ENCODE peak calls at places on chromosomes 7 and 10, in eight cellular contexts. One of them, this sample, is unnamed.

GRCh38 chr10:77310288-77310687 is 327.3 kb downstream of the KCNMA1 start:
- DNase-seq in suprapubic skin: no peak
- DNase-seq in uterus: no peak
- DNase-seq in stomach: no peak
- DNase-seq in sigmoid colon: no peak
- DNase-seq in K562: no peak
- DNase-seq in right lobe of liver: no peak
- DNase-seq in transverse colon: no peak
- DNase-seq in this sample: no peak

GRCh38 chr10:131116216-131117005 is 195.1 kb downstream of the TCERG1L start:
- DNase-seq in suprapubic skin: no peak
- DNase-seq in uterus: no peak
- DNase-seq in stomach: no peak
- DNase-seq in sigmoid colon: no peak
- DNase-seq in K562: no peak
- DNase-seq in right lobe of liver: no peak
- DNase-seq in transverse colon: no peak
- DNase-seq in this sample: no peak

GRCh38 chr7:24440851-24441250 is 132.4 kb upstream of the PALS2 start:
- DNase-seq in suprapubic skin: no peak
- DNase-seq in uterus: no peak
- DNase-seq in stomach: no peak
- DNase-seq in sigmoid colon: no peak
- DNase-seq in K562: no peak
- DNase-seq in right lobe of liver: no peak
- DNase-seq in transverse colon: no peak
- DNase-seq in this sample: no peak

GRCh38 chr7:6705959-6706665 is 635 bp downstream of the ZNF12 start:
- DNase-seq in suprapubic skin: no peak
- DNase-seq in uterus: peak; percentile 22
- DNase-seq in stomach: peak; percentile 28
- DNase-seq in sigmoid colon: no peak
- DNase-seq in K562: peak; percentile 65
- DNase-seq in right lobe of liver: peak; percentile 60
- DNase-seq in transverse colon: peak; percentile 16
- DNase-seq in this sample: peak; percentile 17

GRCh38 chr7:42096262-42096661 is 140.7 kb downstream of the GLI3 start:
- DNase-seq in suprapubic skin: no peak
- DNase-seq in uterus: no peak
- DNase-seq in stomach: no peak
- DNase-seq in sigmoid colon: no peak
- DNase-seq in K562: no peak
- DNase-seq in right lobe of liver: no peak
- DNase-seq in transverse colon: no peak
- DNase-seq in this sample: no peak

GRCh38 chr10:22679608-22680007 is 34.8 kb downstream of the PIP4K2A start:
- DNase-seq in suprapubic skin: no peak
- DNase-seq in uterus: no peak
- DNase-seq in stomach: no peak
- DNase-seq in sigmoid colon: no peak
- DNase-seq in K562: no peak
- DNase-seq in right lobe of liver: no peak
- DNase-seq in transverse colon: no peak
- DNase-seq in this sample: no peak

GRCh38 chr7:152868122-152869040 is 108.8 kb downstream of the ACTR3B start:
- DNase-seq in suprapubic skin: no peak
- DNase-seq in uterus: no peak
- DNase-seq in stomach: no peak
- DNase-seq in sigmoid colon: no peak
- DNase-seq in K562: no peak
- DNase-seq in right lobe of liver: no peak
- DNase-seq in transverse colon: no peak
- DNase-seq in this sample: no peak

GRCh38 chr7:37117261-37117660 is 331.4 kb downstream of the ELMO1 start:
- DNase-seq in suprapubic skin: no peak
- DNase-seq in uterus: no peak
- DNase-seq in stomach: no peak
- DNase-seq in sigmoid colon: no peak
- DNase-seq in K562: no peak
- DNase-seq in right lobe of liver: no peak
- DNase-seq in transverse colon: no peak
- DNase-seq in this sample: no peak

GRCh38 chr10:31261502-31262311 is 57.3 kb upstream of the ZEB1 start:
- DNase-seq in suprapubic skin: no peak
- DNase-seq in uterus: no peak
- DNase-seq in stomach: no peak
- DNase-seq in sigmoid colon: no peak
- DNase-seq in K562: no peak
- DNase-seq in right lobe of liver: no peak
- DNase-seq in transverse colon: no peak
- DNase-seq in this sample: no peak

GRCh38 chr10:65341323-65341922 is 1584.4 kb upstream of the LRRTM3 start:
- DNase-seq in suprapubic skin: no peak
- DNase-seq in uterus: no peak
- DNase-seq in stomach: no peak
- DNase-seq in sigmoid colon: no peak
- DNase-seq in K562: no peak
- DNase-seq in right lobe of liver: no peak
- DNase-seq in transverse colon: no peak
- DNase-seq in this sample: no peak

GRCh38 chr10:49001402-49001801 is 61.8 kb upstream of the LRRC18 start:
- DNase-seq in suprapubic skin: no peak
- DNase-seq in uterus: no peak
- DNase-seq in stomach: no peak
- DNase-seq in sigmoid colon: no peak
- DNase-seq in K562: peak; percentile 71
- DNase-seq in right lobe of liver: no peak
- DNase-seq in transverse colon: no peak
- DNase-seq in this sample: peak; percentile 45

GRCh38 chr10:52979295-52980025 is 206.9 kb upstream of the MBL2 start:
- DNase-seq in suprapubic skin: no peak
- DNase-seq in uterus: no peak
- DNase-seq in stomach: no peak
- DNase-seq in sigmoid colon: no peak
- DNase-seq in K562: no peak
- DNase-seq in right lobe of liver: no peak
- DNase-seq in transverse colon: no peak
- DNase-seq in this sample: no peak

GRCh38 chr7:156616269-156617202 is 24.0 kb upstream of the RNF32 start:
- DNase-seq in suprapubic skin: no peak
- DNase-seq in uterus: no peak
- DNase-seq in stomach: no peak
- DNase-seq in sigmoid colon: no peak
- DNase-seq in K562: peak; percentile 4
- DNase-seq in right lobe of liver: peak; percentile 65
- DNase-seq in transverse colon: peak; percentile 58
- DNase-seq in this sample: no peak

GRCh38 chr7:106618480-106618879 is 42.5 kb downstream of the CCDC71L start:
- DNase-seq in suprapubic skin: no peak
- DNase-seq in uterus: no peak
- DNase-seq in stomach: no peak
- DNase-seq in sigmoid colon: no peak
- DNase-seq in K562: no peak
- DNase-seq in right lobe of liver: no peak
- DNase-seq in transverse colon: no peak
- DNase-seq in this sample: no peak

GRCh38 chr7:7732566-7733290 is 14.3 kb upstream of the RPA3 start:
- DNase-seq in suprapubic skin: no peak
- DNase-seq in uterus: no peak
- DNase-seq in stomach: no peak
- DNase-seq in sigmoid colon: no peak
- DNase-seq in K562: no peak
- DNase-seq in right lobe of liver: no peak
- DNase-seq in transverse colon: no peak
- DNase-seq in this sample: no peak

GRCh38 chr7:28093617-28094232 is 86.9 kb downstream of the JAZF1 start:
- DNase-seq in suprapubic skin: peak; percentile 92
- DNase-seq in uterus: peak; percentile 83
- DNase-seq in stomach: peak; percentile 55
- DNase-seq in sigmoid colon: peak; percentile 93
- DNase-seq in K562: peak; percentile 53
- DNase-seq in right lobe of liver: peak; percentile 66
- DNase-seq in transverse colon: peak; percentile 74
- DNase-seq in this sample: no peak

GRCh38 chr7:143429770-143430698 is 13.2 kb upstream of the TAS2R60 start:
- DNase-seq in suprapubic skin: no peak
- DNase-seq in uterus: no peak
- DNase-seq in stomach: no peak
- DNase-seq in sigmoid colon: no peak
- DNase-seq in K562: no peak
- DNase-seq in right lobe of liver: no peak
- DNase-seq in transverse colon: no peak
- DNase-seq in this sample: no peak

GRCh38 chr7:129436335-129436923 is 2.2 kb downstream of the STRIP2 start:
- DNase-seq in suprapubic skin: no peak
- DNase-seq in uterus: no peak
- DNase-seq in stomach: no peak
- DNase-seq in sigmoid colon: no peak
- DNase-seq in K562: peak; percentile 56
- DNase-seq in right lobe of liver: no peak
- DNase-seq in transverse colon: no peak
- DNase-seq in this sample: no peak

GRCh38 chr7:129437190-129437589 is 3.0 kb downstream of the STRIP2 start:
- DNase-seq in suprapubic skin: no peak
- DNase-seq in uterus: no peak
- DNase-seq in stomach: no peak
- DNase-seq in sigmoid colon: no peak
- DNase-seq in K562: no peak
- DNase-seq in right lobe of liver: no peak
- DNase-seq in transverse colon: no peak
- DNase-seq in this sample: no peak

GRCh38 chr7:129438281-129438838 is 4.1 kb downstream of the STRIP2 start:
- DNase-seq in suprapubic skin: no peak
- DNase-seq in uterus: no peak
- DNase-seq in stomach: no peak
- DNase-seq in sigmoid colon: no peak
- DNase-seq in K562: no peak
- DNase-seq in right lobe of liver: no peak
- DNase-seq in transverse colon: no peak
- DNase-seq in this sample: no peak

GRCh38 chr7:129439963-129440625 is 5.9 kb downstream of the STRIP2 start:
- DNase-seq in suprapubic skin: no peak
- DNase-seq in uterus: no peak
- DNase-seq in stomach: no peak
- DNase-seq in sigmoid colon: no peak
- DNase-seq in K562: no peak
- DNase-seq in right lobe of liver: no peak
- DNase-seq in transverse colon: no peak
- DNase-seq in this sample: no peak

GRCh38 chr7:129438839-129439640 is 4.8 kb downstream of the STRIP2 start:
- DNase-seq in suprapubic skin: no peak
- DNase-seq in uterus: no peak
- DNase-seq in stomach: no peak
- DNase-seq in sigmoid colon: no peak
- DNase-seq in K562: peak; percentile 93
- DNase-seq in right lobe of liver: no peak
- DNase-seq in transverse colon: no peak
- DNase-seq in this sample: no peak
- H3K27ac ChIP-seq in suprapubic skin: no peak overlapping the region
- H3K27ac ChIP-seq in uterus: no peak overlapping the region
- H3K27ac ChIP-seq in stomach: no peak overlapping the region
- H3K27ac ChIP-seq in sigmoid colon: no peak overlapping the region
- H3K27ac ChIP-seq in K562: peak overlapping the region; percentile 87
- H3K27ac ChIP-seq in right lobe of liver: no peak overlapping the region
- H3K27ac ChIP-seq in transverse colon: no peak overlapping the region
- H3K27ac ChIP-seq in this sample: no peak overlapping the region

GRCh38 chr7:155298834-155299538 is 1.3 kb downstream of the INSIG1 start:
- DNase-seq in suprapubic skin: peak; percentile 97
- DNase-seq in uterus: peak; percentile 89
- DNase-seq in stomach: peak; percentile 94
- DNase-seq in sigmoid colon: peak; percentile 97
- DNase-seq in K562: peak; percentile 95
- DNase-seq in right lobe of liver: peak; percentile 94
- DNase-seq in transverse colon: peak; percentile 95
- DNase-seq in this sample: peak; percentile 92
- TF ChIP-seq POLR2A in suprapubic skin: no peak
- TF ChIP-seq POLR2A in uterus: peak; percentile 76
- TF ChIP-seq POLR2A in stomach: peak; percentile 30
- TF ChIP-seq POLR2A in sigmoid colon: peak; percentile 26
- TF ChIP-seq POLR2A in K562: peak; percentile 37
- TF ChIP-seq POLR2A in right lobe of liver: peak; percentile 51
- TF ChIP-seq POLR2A in transverse colon: peak; percentile 72
- TF ChIP-seq POLR2A in this sample: no peak

GRCh38 chr7:150656047-150656446 is 23.9 kb upstream of the GIMAP6 start:
- DNase-seq in suprapubic skin: no peak
- DNase-seq in uterus: no peak
- DNase-seq in stomach: no peak
- DNase-seq in sigmoid colon: no peak
- DNase-seq in K562: no peak
- DNase-seq in right lobe of liver: no peak
- DNase-seq in transverse colon: no peak
- DNase-seq in this sample: no peak
- H3K27me3 ChIP-seq in suprapubic skin: no peaks in the 10 kb centered on the region
- H3K27me3 ChIP-seq in uterus: no peaks in the 10 kb centered on the region
- H3K27me3 ChIP-seq in stomach: no peaks in the 10 kb centered on the region
- H3K27me3 ChIP-seq in sigmoid colon: no peaks in the 10 kb centered on the region
- H3K27me3 ChIP-seq in K562: peaks cover 7% of the 10 kb centered on the region
- H3K27me3 ChIP-seq in right lobe of liver: no peaks in the 10 kb centered on the region
- H3K27me3 ChIP-seq in transverse colon: no peaks in the 10 kb centered on the region
- H3K27me3 ChIP-seq in this sample: no peaks in the 10 kb centered on the region

GRCh38 chr10:125061557-125062243 is 98.7 kb downstream of the CTBP2 start:
- DNase-seq in suprapubic skin: no peak
- DNase-seq in uterus: no peak
- DNase-seq in stomach: no peak
- DNase-seq in sigmoid colon: no peak
- DNase-seq in K562: no peak
- DNase-seq in right lobe of liver: no peak
- DNase-seq in transverse colon: no peak
- DNase-seq in this sample: no peak

GRCh38 chr10:125060486-125060850 is 99.9 kb downstream of the CTBP2 start:
- DNase-seq in suprapubic skin: no peak
- DNase-seq in uterus: peak; percentile 56
- DNase-seq in stomach: no peak
- DNase-seq in sigmoid colon: no peak
- DNase-seq in K562: peak; percentile 0
- DNase-seq in right lobe of liver: no peak
- DNase-seq in transverse colon: no peak
- DNase-seq in this sample: no peak

GRCh38 chr10:125060851-125061556 is 99.4 kb downstream of the CTBP2 start:
- DNase-seq in suprapubic skin: peak; percentile 95
- DNase-seq in uterus: peak; percentile 88
- DNase-seq in stomach: peak; percentile 88
- DNase-seq in sigmoid colon: peak; percentile 93
- DNase-seq in K562: no peak
- DNase-seq in right lobe of liver: peak; percentile 82
- DNase-seq in transverse colon: peak; percentile 89
- DNase-seq in this sample: peak; percentile 91

GRCh38 chr10:125062244-125063208 is 97.8 kb downstream of the CTBP2 start:
- DNase-seq in suprapubic skin: no peak
- DNase-seq in uterus: no peak
- DNase-seq in stomach: no peak
- DNase-seq in sigmoid colon: no peak
- DNase-seq in K562: no peak
- DNase-seq in right lobe of liver: no peak
- DNase-seq in transverse colon: no peak
- DNase-seq in this sample: no peak

DNA sequence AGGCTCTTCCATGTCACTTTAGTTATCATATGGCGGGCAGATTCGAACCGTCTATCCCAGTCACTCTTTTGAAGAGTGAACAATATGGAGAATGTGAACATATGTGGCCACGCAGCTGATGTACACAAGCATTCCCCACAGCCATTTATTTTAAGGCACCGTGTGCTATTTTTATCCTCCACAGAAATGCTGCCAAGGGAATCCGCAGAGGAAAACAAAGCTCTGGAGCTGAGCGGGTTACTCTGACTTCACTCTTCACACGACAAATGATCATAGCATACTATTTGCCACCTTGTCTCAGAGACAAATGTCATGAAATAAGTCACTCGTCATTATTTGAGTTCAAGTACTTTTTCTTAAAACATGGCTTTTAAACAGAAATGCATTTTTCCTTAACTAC is 100.3 kb downstream of the CTBP2 start:
- DNase-seq in suprapubic skin: no peak
- DNase-seq in uterus: no peak
- DNase-seq in stomach: no peak
- DNase-seq in sigmoid colon: no peak
- DNase-seq in K562: no peak
- DNase-seq in right lobe of liver: no peak
- DNase-seq in transverse colon: no peak
- DNase-seq in this sample: no peak
- H3K27ac ChIP-seq in suprapubic skin: no peak overlapping the region
- H3K27ac ChIP-seq in uterus: peak overlapping the region; percentile 99
- H3K27ac ChIP-seq in stomach: peak overlapping the region; percentile 93
- H3K27ac ChIP-seq in sigmoid colon: peak overlapping the region; percentile 83
- H3K27ac ChIP-seq in K562: no peak overlapping the region
- H3K27ac ChIP-seq in right lobe of liver: no peak overlapping the region
- H3K27ac ChIP-seq in transverse colon: peak overlapping the region; percentile 80
- H3K27ac ChIP-seq in this sample: no peak overlapping the region

This sample was measured in heart left ventricle.